ENCODE peak calls at places on chromosomes 7 and 10, in four cellular contexts. P is HepG2, Q is GM12878, I is H1. S is an unnamed sample.

GRCh38 chr7:101629171-101629570 is at the start of gene MYL10:
- DNase-seq in P (no peak), Q (no peak), I (no peak), S (no peak)

GRCh38 chr7:73933091-73933490 is 72.1 kb downstream of the TMEM270 start:
- DNase-seq in P (no peak), Q (no peak), I (no peak), S (no peak)

GRCh38 chr7:148623586-148624282 is 33.2 kb downstream of the C7orf33 start:
- DNase-seq in P (no peak), Q (no peak), I (no peak), S (no peak)

GRCh38 chr10:65620404-65621048 is 1305.3 kb upstream of the LRRTM3 start:
- DNase-seq in P (no peak), Q (no peak), I (no peak), S (no peak)

GRCh38 chr10:13893926-13894325 is 307.2 kb downstream of the PRPF18 start:
- DNase-seq in P (no peak), Q (no peak), I (no peak), S (peak)

GRCh38 chr7:148987751-148988512 is 40.4 kb downstream of the PDIA4 start:
- DNase-seq in P (no peak), Q (no peak), I (no peak), S (peak)

GRCh38 chr7:77651544-77652162 is 44.6 kb upstream of the RSBN1L start:
- DNase-seq in P (peak), Q (no peak), I (no peak), S (peak)

GRCh38 chr7:108181073-108181985 is 51.2 kb upstream of the LAMB4 start:
- DNase-seq in P (peak), Q (peak), I (peak), S (peak)

GRCh38 chr10:96832721-96833219 is 672 bp downstream of the LCOR start:
- DNase-seq in P (peak), Q (no peak), I (no peak), S (peak)

DNA sequence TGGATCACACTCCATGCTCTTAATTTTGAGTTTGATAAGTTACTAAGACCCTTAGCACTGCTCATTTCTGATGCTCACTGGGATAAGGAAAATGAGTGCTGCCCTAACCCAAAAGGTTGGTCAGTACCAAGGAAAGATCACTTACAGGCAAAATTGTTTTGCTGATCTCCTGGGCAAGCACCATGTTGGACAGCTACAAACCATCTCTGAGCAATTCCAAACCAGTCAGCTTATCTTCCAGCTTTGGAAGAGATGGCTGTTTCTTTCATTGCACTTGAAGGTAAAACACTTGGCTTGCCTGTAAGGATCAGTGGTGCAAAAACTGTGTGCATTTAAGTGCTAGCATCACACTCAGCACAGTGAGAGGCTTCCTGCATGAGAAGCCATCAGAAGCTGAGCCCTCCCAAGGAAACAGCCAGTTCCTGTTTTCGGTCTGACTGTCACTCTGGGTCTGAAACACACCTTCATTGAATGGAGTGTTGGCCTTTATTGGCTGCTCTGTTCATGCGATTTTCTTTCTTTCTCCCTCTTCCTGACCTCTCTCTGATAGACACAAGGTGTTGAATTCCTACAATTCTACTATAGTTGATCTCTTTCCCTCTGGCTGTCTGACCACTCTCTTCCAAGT is 126.4 kb upstream of the GHITM start:
- DNase-seq in P (no peak), Q (peak), I (no peak), S (no peak)
- TF ChIP-seq TCF12 in P (no peak), Q (no peak), I (no peak), S (no peak)

GRCh38 chr10:103966671-103967432 is at the start of gene SLK:
- DNase-seq in P (peak), Q (no peak), I (no peak), S (peak)
- TF ChIP-seq TCF12 in P (no peak), Q (peak), I (no peak), S (no peak)

DNA sequence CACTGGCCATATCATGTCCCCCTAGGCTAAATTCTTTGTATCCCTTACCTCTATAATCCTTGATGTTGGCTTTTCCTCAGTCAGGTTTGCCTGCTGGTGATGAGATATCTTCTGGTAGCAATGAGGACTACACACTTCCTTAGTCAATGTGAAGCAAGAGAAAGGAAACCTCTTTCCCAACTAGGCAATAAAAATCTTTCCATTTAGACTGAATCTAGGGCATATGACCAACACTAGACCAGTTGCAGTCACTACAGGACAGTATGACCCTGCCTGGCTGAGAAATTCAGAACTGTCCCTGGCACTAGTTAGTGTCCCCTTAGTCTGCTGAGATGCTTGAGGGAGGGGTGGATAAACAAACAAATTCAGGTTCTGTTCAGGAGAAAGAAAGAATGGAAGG is 142.6 kb downstream of the RNLS start:
- DNase-seq in P (no peak), Q (no peak), I (no peak), S (no peak)
- TF ChIP-seq TCF12 in P (no peak), Q (no peak), I (no peak), S (no peak)

GRCh38 chr10:44316187-44316921 is 68.5 kb downstream of the CXCL12 start:
- DNase-seq in P (no peak), Q (no peak), I (peak), S (peak)
- TF ChIP-seq TCF12 in P (no peak), Q (no peak), I (no peak), S (no peak)

S was measured in SK-N-SH.